ENCODE peak calls at places on chromosomes 12 and 14, in nine cellular contexts. E, Z, A, C, G, K, U, J and T are unnamed samples.

GRCh38 chr14:102590667-102591099 is 1.8 kb upstream of the RCOR1 start:
- DNase-seq in E (peak), Z (no peak), A (peak), C (peak), G (peak), K (peak), U (no peak), J (peak), T (no peak)

GRCh38 chr14:93073833-93074769 is 41.6 kb downstream of the ITPK1 start:
- DNase-seq in E (no peak), Z (no peak), A (peak), C (no peak), G (peak), K (peak), U (no peak), J (no peak), T (no peak)

GRCh38 chr12:40376533-40377267 is 151.9 kb downstream of the LRRK2 start:
- DNase-seq in E (no peak), Z (no peak), A (no peak), C (no peak), G (no peak), K (no peak), U (no peak), J (no peak), T (no peak)

GRCh38 chr14:104924421-104925213 is at the start of gene PLD4:
- DNase-seq in E (no peak), Z (no peak), A (no peak), C (no peak), G (no peak), K (no peak), U (peak), J (no peak), T (no peak)

GRCh38 chr12:131471946-131472732 is 238.8 kb upstream of the SFSWAP start:
- DNase-seq in E (no peak), Z (no peak), A (no peak), C (no peak), G (no peak), K (no peak), U (peak), J (no peak), T (no peak)

GRCh38 chr12:118060301-118061010 is 523 bp downstream of the WSB2 start:
- DNase-seq in E (no peak), Z (no peak), A (no peak), C (peak), G (peak), K (peak), U (peak), J (peak), T (no peak)

GRCh38 chr12:54370218-54370730 is 6.0 kb upstream of the GPR84 start:
- DNase-seq in E (peak), Z (peak), A (peak), C (peak), G (peak), K (peak), U (peak), J (peak), T (no peak)

GRCh38 chr14:49619730-49620129 is 696 bp downstream of the RPL36AL start:
- DNase-seq in E (no peak), Z (no peak), A (no peak), C (no peak), G (no peak), K (no peak), U (no peak), J (no peak), T (no peak)

GRCh38 chr12:44317651-44318126 is 481.8 kb downstream of the TMEM117 start:
- DNase-seq in E (peak), Z (no peak), A (peak), C (no peak), G (no peak), K (peak), U (no peak), J (no peak), T (no peak)

GRCh38 chr12:101570022-101570421 is 24.7 kb upstream of the MYBPC1 start:
- DNase-seq in E (no peak), Z (no peak), A (peak), C (no peak), G (peak), K (peak), U (no peak), J (no peak), T (no peak)

GRCh38 chr14:64253672-64254071 is 40.5 kb downstream of the ESR2 start:
- DNase-seq in E (no peak), Z (no peak), A (peak), C (no peak), G (no peak), K (peak), U (no peak), J (no peak), T (no peak)

GRCh38 chr12:74148849-74149248 is 388.8 kb upstream of the ATXN7L3B start:
- DNase-seq in E (no peak), Z (no peak), A (no peak), C (no peak), G (no peak), K (no peak), U (no peak), J (no peak), T (no peak)

GRCh38 chr12:130222519-130223255 is 60.4 kb downstream of the FZD10 start:
- DNase-seq in E (no peak), Z (no peak), A (no peak), C (peak), G (no peak), K (no peak), U (no peak), J (no peak), T (no peak)

GRCh38 chr12:119179335-119180021 is 747 bp downstream of the HSPB8 start:
- DNase-seq in E (peak), Z (peak), A (peak), C (peak), G (peak), K (peak), U (no peak), J (peak), T (no peak)

GRCh38 chr14:96390965-96391292 is 999 bp upstream of the AK7 start:
- DNase-seq in E (no peak), Z (no peak), A (no peak), C (no peak), G (no peak), K (no peak), U (no peak), J (no peak), T (no peak)

GRCh38 chr12:104825408-104825807 is 132.7 kb downstream of the SLC41A2 start:
- DNase-seq in E (no peak), Z (no peak), A (no peak), C (no peak), G (no peak), K (peak), U (no peak), J (no peak), T (no peak)

GRCh38 chr12:14931359-14931758 is 7.0 kb downstream of the ERP27 start:
- DNase-seq in E (no peak), Z (no peak), A (no peak), C (no peak), G (no peak), K (no peak), U (no peak), J (no peak), T (no peak)

GRCh38 chr12:1830981-1831930 is 10.9 kb downstream of the LRTM2 start:
- DNase-seq in E (peak), Z (peak), A (peak), C (peak), G (peak), K (peak), U (no peak), J (peak), T (peak)

GRCh38 chr12:110498984-110499706 is 2.8 kb downstream of the VPS29 start:
- DNase-seq in E (no peak), Z (no peak), A (peak), C (no peak), G (peak), K (peak), U (no peak), J (no peak), T (no peak)

GRCh38 chr12:88693837-88694445 is 113.7 kb upstream of the KITLG start:
- DNase-seq in E (no peak), Z (no peak), A (peak), C (no peak), G (no peak), K (peak), U (no peak), J (no peak), T (no peak)

GRCh38 chr14:100828448-100828834 is 2.5 kb downstream of the MEG3 start:
- DNase-seq in E (no peak), Z (no peak), A (no peak), C (no peak), G (peak), K (no peak), U (no peak), J (no peak), T (no peak)

GRCh38 chr12:13252024-13252423 is 55.5 kb downstream of the EMP1 start:
- DNase-seq in E (no peak), Z (no peak), A (no peak), C (no peak), G (no peak), K (no peak), U (no peak), J (no peak), T (no peak)

GRCh38 chr12:13247596-13247995 is 51.1 kb downstream of the EMP1 start:
- DNase-seq in E (no peak), Z (no peak), A (no peak), C (no peak), G (no peak), K (peak), U (no peak), J (no peak), T (no peak)

GRCh38 chr12:13251496-13251895 is 55.0 kb downstream of the EMP1 start:
- DNase-seq in E (no peak), Z (no peak), A (no peak), C (no peak), G (no peak), K (no peak), U (no peak), J (no peak), T (no peak)

GRCh38 chr12:13250416-13250815 is 53.9 kb downstream of the EMP1 start:
- DNase-seq in E (no peak), Z (peak), A (peak), C (no peak), G (no peak), K (peak), U (no peak), J (no peak), T (no peak)

GRCh38 chr12:13248956-13249355 is 52.4 kb downstream of the EMP1 start:
- DNase-seq in E (no peak), Z (no peak), A (no peak), C (no peak), G (no peak), K (no peak), U (no peak), J (no peak), T (no peak)
- TF ChIP-seq CTCF in E (no peak), Z (no peak), A (no peak), C (no peak), G (no peak), K (no peak), U (no peak), J (no peak), T (no peak)

DNA sequence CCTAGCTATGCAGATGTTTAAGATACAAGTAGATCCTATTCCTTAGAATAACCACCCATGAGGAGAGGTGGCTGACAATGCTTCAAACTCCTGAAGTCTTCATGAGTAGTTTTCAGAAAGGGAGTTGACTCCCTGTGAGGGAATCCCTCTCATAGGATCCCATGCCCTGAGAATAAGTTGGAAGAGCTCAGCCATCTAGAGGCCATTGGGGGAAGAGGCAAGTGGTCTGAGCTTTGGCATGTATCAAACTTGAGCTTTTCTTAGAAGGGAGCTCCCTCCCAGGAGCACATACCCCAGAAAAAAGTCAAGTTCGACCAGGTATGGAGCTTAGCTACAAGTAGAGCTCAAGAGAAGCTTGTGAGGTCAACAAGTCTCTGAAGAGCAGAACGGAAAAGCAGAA is 165.7 kb upstream of the RBM19 start:
- DNase-seq in E (no peak), Z (no peak), A (no peak), C (no peak), G (no peak), K (no peak), U (no peak), J (no peak), T (no peak)
- TF ChIP-seq CTCF in E (no peak), Z (no peak), A (no peak), C (no peak), G (no peak), K (no peak), U (no peak), J (no peak), T (no peak)

DNA sequence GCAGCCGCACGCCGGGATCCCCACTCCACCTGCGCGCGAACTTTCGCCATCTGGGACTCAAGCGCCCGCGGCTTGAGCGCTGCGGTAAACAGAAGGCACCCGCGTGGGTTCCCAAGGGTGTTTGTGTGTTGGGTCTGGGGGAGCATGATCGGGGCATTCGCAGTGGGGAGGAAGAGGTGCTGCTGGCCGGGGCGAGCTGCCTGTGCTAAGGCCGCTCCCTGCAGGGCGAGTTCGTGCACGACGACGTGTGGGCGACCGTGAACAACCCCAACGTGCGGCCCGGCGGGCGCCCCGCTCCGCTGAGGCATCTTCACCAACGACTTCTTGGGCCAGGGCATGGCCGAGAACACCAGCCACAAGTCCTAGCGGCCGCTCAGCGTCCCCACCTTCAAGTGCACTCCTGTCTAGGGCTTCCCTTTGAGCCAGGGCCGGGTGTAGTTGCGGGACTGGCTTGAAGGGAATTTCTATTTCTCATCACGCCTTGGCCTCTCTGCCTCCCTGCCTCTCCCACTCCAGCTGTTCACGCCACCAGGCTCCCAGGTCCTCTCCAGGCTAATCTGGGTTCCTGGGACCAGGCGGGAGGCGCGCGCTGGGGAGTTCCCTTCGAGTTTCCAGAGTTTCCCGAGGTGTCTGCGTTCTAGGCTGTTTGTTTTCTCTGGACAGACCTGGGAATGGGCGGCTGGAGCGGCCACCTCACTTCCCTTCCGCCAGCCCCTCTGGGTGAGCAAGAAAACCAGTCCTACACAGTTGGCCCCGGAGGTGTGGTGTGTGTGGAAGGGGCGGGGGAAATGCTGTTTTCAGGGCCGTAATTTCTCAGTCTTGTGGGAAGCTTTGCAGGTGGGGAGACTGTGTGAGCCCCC is 417.8 kb upstream of the TMTC1 start:
- DNase-seq in E (peak), Z (no peak), A (peak), C (peak), G (no peak), K (peak), U (no peak), J (no peak), T (peak)
- TF ChIP-seq CTCF in E (peak), Z (no peak), A (no peak), C (no peak), G (no peak), K (no peak), U (no peak), J (no peak), T (peak)

DNA sequence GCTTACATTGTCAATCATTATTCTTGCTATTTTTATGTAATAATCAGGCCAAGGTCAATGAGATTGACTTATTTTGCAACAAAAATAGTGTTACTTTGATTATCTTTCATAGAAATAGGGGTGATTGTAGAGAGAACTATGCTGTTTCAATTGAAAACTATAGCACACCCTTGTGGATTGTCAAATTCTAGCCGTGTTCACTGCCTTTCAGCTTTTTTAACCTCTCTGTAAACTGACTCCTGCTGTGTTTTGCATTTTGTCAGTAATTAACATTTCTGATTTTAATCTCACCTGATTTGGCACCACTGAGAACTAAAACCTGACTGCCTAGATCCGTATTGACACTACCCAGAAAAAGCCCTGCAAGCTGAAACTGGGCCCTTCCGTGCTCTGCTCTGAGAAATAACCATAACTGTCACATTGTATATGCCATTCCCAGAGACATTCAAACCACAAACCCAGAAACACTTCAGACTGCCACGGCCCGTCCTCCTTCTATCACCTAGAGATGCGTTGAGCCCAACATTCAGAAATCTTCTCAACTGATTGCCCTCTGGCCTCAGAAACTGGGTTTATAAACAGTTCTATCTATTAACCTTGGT is 26.6 kb upstream of the ETV6 start:
- DNase-seq in E (peak), Z (no peak), A (no peak), C (no peak), G (no peak), K (no peak), U (no peak), J (no peak), T (no peak)
- TF ChIP-seq CTCF in E (peak), Z (peak), A (no peak), C (no peak), G (no peak), K (peak), U (peak), J (no peak), T (peak)

GRCh38 chr14:98296895-98297294 is 975.1 kb downstream of the BCL11B start:
- DNase-seq in E (no peak), Z (no peak), A (no peak), C (no peak), G (no peak), K (no peak), U (no peak), J (no peak), T (no peak)

GRCh38 chr14:98288825-98289224 is 983.2 kb downstream of the BCL11B start:
- DNase-seq in E (no peak), Z (no peak), A (no peak), C (no peak), G (no peak), K (no peak), U (no peak), J (no peak), T (no peak)

GRCh38 chr14:98290596-98290995 is 981.4 kb downstream of the BCL11B start:
- DNase-seq in E (no peak), Z (peak), A (peak), C (no peak), G (no peak), K (peak), U (no peak), J (no peak), T (no peak)

GRCh38 chr14:98293527-98293926 is 978.5 kb downstream of the BCL11B start:
- DNase-seq in E (no peak), Z (no peak), A (peak), C (no peak), G (no peak), K (peak), U (no peak), J (no peak), T (no peak)

GRCh38 chr14:98292191-98292590 is 979.8 kb downstream of the BCL11B start:
- DNase-seq in E (no peak), Z (no peak), A (no peak), C (no peak), G (no peak), K (no peak), U (no peak), J (no peak), T (no peak)
- TF ChIP-seq CTCF in E (no peak), Z (no peak), A (no peak), C (no peak), G (no peak), K (no peak), U (no peak), J (no peak), T (no peak)

GRCh38 chr12:77299910-77300772 is 234.8 kb upstream of the E2F7 start:
- DNase-seq in E (no peak), Z (no peak), A (peak), C (no peak), G (no peak), K (peak), U (no peak), J (no peak), T (no peak)

GRCh38 chr12:77294016-77294415 is 228.6 kb upstream of the E2F7 start:
- DNase-seq in E (no peak), Z (peak), A (peak), C (no peak), G (no peak), K (peak), U (no peak), J (no peak), T (no peak)

GRCh38 chr12:77300815-77301214 is 235.4 kb upstream of the E2F7 start:
- DNase-seq in E (no peak), Z (no peak), A (no peak), C (no peak), G (no peak), K (no peak), U (no peak), J (no peak), T (no peak)

GRCh38 chr12:77299001-77299400 is 233.6 kb upstream of the E2F7 start:
- DNase-seq in E (no peak), Z (no peak), A (peak), C (no peak), G (no peak), K (peak), U (no peak), J (no peak), T (no peak)
- TF ChIP-seq CTCF in E (no peak), Z (no peak), A (no peak), C (no peak), G (no peak), K (no peak), U (no peak), J (no peak), T (no peak)

GRCh38 chr14:65286443-65286842 is 126.1 kb upstream of the FUT8 start:
- DNase-seq in E (no peak), Z (no peak), A (no peak), C (no peak), G (no peak), K (no peak), U (no peak), J (no peak), T (no peak)
- TF ChIP-seq CTCF in E (peak), Z (no peak), A (peak), C (no peak), G (no peak), K (no peak), U (no peak), J (no peak), T (peak)

DNA sequence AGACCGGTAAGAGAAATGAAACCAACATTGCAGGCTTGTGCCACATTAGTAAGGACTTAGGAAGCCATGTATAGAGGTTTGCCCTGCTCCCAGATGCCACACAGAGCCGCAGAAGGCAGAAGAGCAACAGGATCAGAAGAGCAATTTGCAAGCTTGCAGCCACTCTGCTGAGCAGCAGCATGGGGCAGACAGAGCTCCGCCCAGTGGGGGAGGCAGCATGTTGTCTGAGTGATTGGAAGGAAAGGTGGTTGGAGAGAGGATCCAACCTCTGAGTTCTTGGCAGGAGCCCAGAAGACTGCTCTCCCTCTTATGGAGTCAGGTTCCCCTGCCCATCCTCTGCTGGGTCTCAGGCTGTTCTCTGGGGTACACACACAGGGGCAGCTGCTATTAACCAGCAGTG is 2.3 kb upstream of the KRT6A start:
- DNase-seq in E (peak), Z (no peak), A (peak), C (no peak), G (no peak), K (peak), U (no peak), J (no peak), T (no peak)
- TF ChIP-seq CTCF in E (no peak), Z (no peak), A (no peak), C (no peak), G (no peak), K (peak), U (no peak), J (no peak), T (no peak)